ENCODE peak calls at places on chromosomes 12 and 14, in seven cellular contexts. C, A, D, L, Y, S and R are unnamed samples.

GRCh38 chr14:104392396-104393198 is 187.0 kb upstream of the C14orf180 start:
- DNase-seq in L (no peak), A (no peak), D (peak; percentile 17), Y (no peak), C (no peak), S (no peak), R (no peak)

GRCh38 chr14:101839236-101839635 is 77.7 kb downstream of the PPP2R5C start:
- DNase-seq in S (no peak), D (no peak), L (no peak), C (no peak), Y (no peak), A (no peak), R (no peak)

GRCh38 chr14:106044949-106045596 is 518.7 kb downstream of the TMEM121 start:
- DNase-seq in Y (no peak), A (no peak), L (no peak), S (peak; percentile 24), C (peak; percentile 2), D (no peak), R (no peak)

GRCh38 chr14:68509188-68509953 is 283.5 kb downstream of the ZFP36L1 start:
- DNase-seq in L (no peak), S (no peak), A (peak; percentile 65), Y (no peak), D (no peak), C (no peak), R (peak; percentile 89)

GRCh38 chr12:13250416-13250815 is 53.9 kb downstream of the EMP1 start:
- DNase-seq in Y (no peak), D (no peak), C (no peak), L (no peak), A (peak; percentile 84), S (peak; percentile 75), R (no peak)

GRCh38 chr14:58607571-58608317 is 30.0 kb upstream of the DACT1 start:
- DNase-seq in L (no peak), Y (no peak), C (no peak), A (peak; percentile 87), S (peak; percentile 91), D (no peak), R (peak; percentile 6)

GRCh38 chr12:12590961-12591360 is 20.7 kb upstream of the CREBL2 start:
- DNase-seq in A (no peak), C (no peak), S (peak; percentile 62), D (no peak), L (no peak), Y (no peak), R (no peak)

GRCh38 chr12:112182499-112182898 is 57.1 kb downstream of the TRAFD1 start:
- DNase-seq in A (peak; percentile 63), C (no peak), D (no peak), S (no peak), L (no peak), Y (no peak), R (peak; percentile 25)

GRCh38 chr14:49880267-49881064 is 12.4 kb upstream of the ARF6 start:
- DNase-seq in L (no peak), Y (no peak), S (no peak), A (no peak), C (no peak), D (no peak), R (peak; percentile 77)

GRCh38 chr12:56110571-56110970 is 5.9 kb upstream of the RPL41 start:
- DNase-seq in C (no peak), L (no peak), Y (no peak), A (no peak), D (no peak), S (no peak), R (no peak)

GRCh38 chr12:130441771-130442760 is 104.4 kb downstream of the PIWIL1 start:
- DNase-seq in D (no peak), Y (no peak), A (no peak), L (no peak), C (no peak), S (no peak), R (no peak)
- H4K8ac ChIP-seq in D (no peak overlapping the region), Y (no peak overlapping the region), A (no peak overlapping the region), L (no peak overlapping the region), C (no peak overlapping the region), S (no peak overlapping the region), R (no peak overlapping the region)

GRCh38 chr12:75302225-75302624 is 27.9 kb downstream of the CAPS2 start:
- DNase-seq in S (no peak), A (no peak), Y (no peak), D (no peak), L (no peak), C (no peak), R (no peak)
- H2AK5ac ChIP-seq in S (no peak overlapping the region), A (no peak overlapping the region), Y (no peak overlapping the region), D (no peak overlapping the region), L (no peak overlapping the region), C (no peak overlapping the region), R (no peak overlapping the region)

GRCh38 chr14:64769096-64770020 is 65.1 kb downstream of the PLEKHG3 start:
- DNase-seq in D (no peak), L (no peak), Y (no peak), A (no peak), S (no peak), C (no peak), R (no peak)
- H4K8ac ChIP-seq in D (no peak overlapping the region), L (no peak overlapping the region), Y (no peak overlapping the region), A (no peak overlapping the region), S (no peak overlapping the region), C (no peak overlapping the region), R (no peak overlapping the region)

GRCh38 chr14:43243168-43243567 is 1263.9 kb downstream of the FSCB start:
- DNase-seq in S (no peak), A (no peak), D (no peak), C (no peak), L (no peak), Y (no peak), R (no peak)

GRCh38 chr14:43252866-43253265 is 1254.2 kb downstream of the FSCB start:
- DNase-seq in S (no peak), Y (no peak), L (no peak), A (no peak), D (no peak), C (no peak), R (no peak)

GRCh38 chr14:43244142-43244625 is 1262.9 kb downstream of the FSCB start:
- DNase-seq in D (no peak), L (no peak), S (no peak), A (no peak), C (no peak), Y (no peak), R (no peak)

GRCh38 chr14:43247877-43248276 is 1259.2 kb downstream of the FSCB start:
- DNase-seq in L (no peak), Y (no peak), A (no peak), S (no peak), C (no peak), D (no peak), R (no peak)
- H2AK5ac ChIP-seq in L (no peak overlapping the region), Y (no peak overlapping the region), A (no peak overlapping the region), S (no peak overlapping the region), C (no peak overlapping the region), D (no peak overlapping the region), R (no peak overlapping the region)

GRCh38 chr12:6295187-6295811 is 15.2 kb upstream of the PLEKHG6 start:
- DNase-seq in C (peak; percentile 97), L (no peak), D (no peak), S (peak; percentile 97), A (peak; percentile 82), Y (no peak), R (peak; percentile 98)
- H4K8ac ChIP-seq in C (no peak overlapping the region), L (no peak overlapping the region), D (no peak overlapping the region), S (peak overlapping the region; percentile 70), A (peak overlapping the region; percentile 6), Y (no peak overlapping the region), R (no peak overlapping the region)

DNA sequence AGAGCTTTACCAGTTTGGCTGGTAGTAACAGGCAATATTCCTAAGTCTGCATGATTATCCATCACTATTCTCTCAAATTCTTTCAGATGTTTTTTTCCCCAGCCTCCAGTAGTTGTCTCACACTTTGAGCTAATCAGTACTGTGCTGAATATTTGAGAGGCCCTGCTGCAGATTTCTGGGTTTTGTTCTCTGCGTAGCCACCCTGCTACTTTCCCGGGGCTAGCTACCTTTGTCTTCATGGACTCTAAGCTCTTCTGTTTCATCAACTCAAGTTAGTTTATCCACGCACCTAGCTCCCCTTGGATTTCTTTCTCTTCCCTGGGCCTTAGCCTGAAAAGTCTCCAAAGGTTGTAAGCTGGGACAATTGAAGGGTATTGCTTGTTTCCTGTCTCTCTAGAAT is 73.0 kb downstream of the FUT8 start:
- DNase-seq in D (no peak), S (no peak), L (peak; percentile 38), C (peak; percentile 60), A (no peak), Y (no peak), R (no peak)
- H2AK5ac ChIP-seq in D (no peak overlapping the region), S (no peak overlapping the region), L (no peak overlapping the region), C (no peak overlapping the region), A (no peak overlapping the region), Y (no peak overlapping the region), R (no peak overlapping the region)